ENCODE peak calls at places on chromosomes 3 and 15, in five cellular contexts. L is COR-L47; E is activated CD4-positive, alpha-beta T cell treated with anti-CD3 and anti-CD28 coated beads, Interleukin-2, amount 50 U/mL, for 48 hours; P is AG08395; F is head of caudate nucleus. C is an unnamed sample.

GRCh38 chr15:100152463-100152862 is 189.3 kb downstream of the ADAMTS17 start:
- DNase-seq in L (no peak), E (no peak), P (no peak), F (no peak), C (no peak)

GRCh38 chr15:63997715-63998442 is 48.4 kb downstream of the DAPK2 start:
- DNase-seq in L (no peak), E (no peak), P (no peak), F (no peak), C (no peak)

GRCh38 chr3:166444756-166445155 is 607.5 kb upstream of the BCHE start:
- DNase-seq in L (peak), E (no peak), P (no peak), F (no peak), C (peak)

GRCh38 chr3:101144080-101144479 is 150.9 kb upstream of the ABI3BP start:
- DNase-seq in L (no peak), E (no peak), P (no peak), F (no peak), C (no peak)

GRCh38 chr3:94076055-94076454 is 13.2 kb downstream of the NSUN3 start:
- DNase-seq in L (no peak), E (no peak), P (peak), F (no peak), C (no peak)

GRCh38 chr3:126157083-126157768 is 23.2 kb downstream of the ALDH1L1 start:
- DNase-seq in L (no peak), E (no peak), P (no peak), F (no peak), C (no peak)

GRCh38 chr15:74402337-74402839 is 31.4 kb downstream of the SEMA7A start:
- DNase-seq in L (no peak), E (peak), P (no peak), F (no peak), C (no peak)

GRCh38 chr3:52039846-52040245 is 16.5 kb downstream of the DUSP7 start:
- DNase-seq in L (no peak), E (no peak), P (no peak), F (peak), C (peak)

GRCh38 chr15:75048394-75048793 is 25.0 kb downstream of the PPCDC start:
- DNase-seq in L (no peak), E (no peak), P (no peak), F (no peak), C (no peak)

GRCh38 chr3:160245261-160245800 is 20.1 kb downstream of the C3orf80 start:
- DNase-seq in L (no peak), E (no peak), P (no peak), F (no peak), C (no peak)

GRCh38 chr15:28110416-28110975 is 11.4 kb upstream of the OCA2 start:
- DNase-seq in L (no peak), E (no peak), P (no peak), F (no peak), C (no peak)

GRCh38 chr3:103794656-103795055 is 1359.8 kb downstream of the ZPLD1 start:
- DNase-seq in L (peak), E (no peak), P (no peak), F (no peak), C (no peak)

GRCh38 chr15:100147828-100148227 is 193.9 kb downstream of the ADAMTS17 start:
- DNase-seq in L (no peak), E (no peak), P (no peak), F (no peak), C (no peak)

GRCh38 chr3:55675478-55675877 is 188.4 kb upstream of the WNT5A start:
- DNase-seq in L (no peak), E (no peak), P (no peak), F (no peak), C (no peak)

GRCh38 chr15:39131605-39132004 is 449.3 kb upstream of the THBS1 start:
- DNase-seq in L (no peak), E (no peak), P (no peak), F (no peak), C (no peak)

GRCh38 chr3:152718810-152719209 is 116.1 kb upstream of the P2RY1 start:
- DNase-seq in L (no peak), E (no peak), P (no peak), F (no peak), C (no peak)

GRCh38 chr15:76163429-76164020 is 103.7 kb downstream of the TMEM266 start:
- DNase-seq in L (no peak), E (no peak), P (peak), F (no peak), C (no peak)

GRCh38 chr3:12648384-12648959 is 15.4 kb downstream of the RAF1 start:
- DNase-seq in L (no peak), E (no peak), P (no peak), F (no peak), C (no peak)

GRCh38 chr3:56926513-56927282 is 124.9 kb upstream of the ARHGEF3 start:
- DNase-seq in L (no peak), E (no peak), P (peak), F (no peak), C (no peak)

GRCh38 chr3:111763968-111764367 is 95.1 kb upstream of the PHLDB2 start:
- DNase-seq in L (no peak), E (no peak), P (peak), F (no peak), C (no peak)

GRCh38 chr15:63709365-63709764 is 112.2 kb downstream of the FBXL22 start:
- DNase-seq in L (no peak), E (no peak), P (no peak), F (no peak), C (no peak)

GRCh38 chr3:48430359-48431101 is 644 bp upstream of the PLXNB1 start:
- DNase-seq in L (no peak), E (no peak), P (no peak), F (no peak), C (peak)

GRCh38 chr3:34132069-34132677 is 333.7 kb downstream of the PDCD6IP start:
- DNase-seq in L (no peak), E (no peak), P (no peak), F (no peak), C (no peak)

GRCh38 chr15:39535466-39535865 is 45.4 kb upstream of the THBS1 start:
- DNase-seq in L (no peak), E (no peak), P (no peak), F (no peak), C (no peak)

GRCh38 chr3:51535146-51536019 is 3.1 kb upstream of the RAD54L2 start:
- DNase-seq in L (no peak), E (no peak), P (no peak), F (no peak), C (no peak)

GRCh38 chr3:169998668-169999131 is 32.1 kb downstream of the SEC62 start:
- DNase-seq in L (no peak), E (no peak), P (peak), F (no peak), C (no peak)

GRCh38 chr15:36612063-36612788 is 32.8 kb downstream of the CDIN1 start:
- DNase-seq in L (no peak), E (no peak), P (peak), F (no peak), C (no peak)

GRCh38 chr15:78666010-78666409 is 25.0 kb upstream of the CHRNB4 start:
- DNase-seq in L (no peak), E (no peak), P (no peak), F (no peak), C (no peak)

GRCh38 chr3:15171096-15171495 is 35.0 kb upstream of the CAPN7 start:
- DNase-seq in L (no peak), E (no peak), P (no peak), F (no peak), C (no peak)

GRCh38 chr15:57527382-57528091 is 64.2 kb upstream of the MYZAP start:
- DNase-seq in L (peak), E (no peak), P (peak), F (peak), C (peak)

GRCh38 chr3:49703443-49703927 is 14.1 kb downstream of the RNF123 start:
- DNase-seq in L (peak), E (peak), P (peak), F (peak), C (peak)

GRCh38 chr3:10949197-10949596 is 43.4 kb upstream of the SLC6A1 start:
- DNase-seq in L (no peak), E (no peak), P (no peak), F (peak), C (no peak)

GRCh38 chr15:58065445-58066041 is at the start of gene ALDH1A2:
- DNase-seq in L (no peak), E (no peak), P (no peak), F (no peak), C (no peak)

GRCh38 chr15:91627473-91628309 is 225.8 kb upstream of the SLCO3A1 start:
- DNase-seq in L (no peak), E (no peak), P (peak), F (peak), C (no peak)

GRCh38 chr3:150603888-150604319 is 783 bp downstream of the SELENOT start:
- DNase-seq in L (peak), E (no peak), P (no peak), F (no peak), C (no peak)